ENCODE peak calls at places on chromosomes 6 and 20, in seven cellular contexts. C, A, G, Q, E, P and Z are unnamed samples.

GRCh38 chr6:117536317-117536716 is 53.8 kb downstream of the DCBLD1 start:
- DNase-seq in C (no peak), A (no peak), G (no peak), Q (peak; percentile 84), E (no peak), P (peak; percentile 47), Z (no peak)

GRCh38 chr6:47106216-47106615 is 64.1 kb upstream of the ADGRF1 start:
- DNase-seq in C (no peak), A (no peak), G (no peak), Q (no peak), E (no peak), P (no peak), Z (no peak)

GRCh38 chr20:6566821-6567220 is 200.7 kb upstream of the BMP2 start:
- DNase-seq in C (peak; percentile 81), A (peak; percentile 92), G (no peak), Q (peak; percentile 94), E (peak; percentile 45), P (peak; percentile 96), Z (peak; percentile 98)

GRCh38 chr6:112680076-112680475 is 332.9 kb downstream of the RFPL4B start:
- DNase-seq in C (no peak), A (peak; percentile 8), G (no peak), Q (peak; percentile 45), E (no peak), P (no peak), Z (no peak)

GRCh38 chr6:148524509-148524908 is 181.9 kb downstream of the SASH1 start:
- DNase-seq in C (peak; percentile 56), A (peak; percentile 88), G (no peak), Q (peak; percentile 89), E (no peak), P (peak; percentile 76), Z (no peak)

GRCh38 chr6:70221025-70221714 is 81.7 kb downstream of the COL9A1 start:
- DNase-seq in C (peak; percentile 36), A (peak; percentile 37), G (peak; percentile 25), Q (peak; percentile 14), E (no peak), P (no peak), Z (no peak)

GRCh38 chr20:49843139-49843538 is 30.5 kb downstream of the SLC9A8 start:
- DNase-seq in C (no peak), A (no peak), G (no peak), Q (no peak), E (no peak), P (no peak), Z (no peak)

GRCh38 chr6:130136803-130137202 is 85.9 kb downstream of the SAMD3 start:
- DNase-seq in C (no peak), A (no peak), G (no peak), Q (peak; percentile 30), E (no peak), P (no peak), Z (no peak)

GRCh38 chr6:158648682-158649131 is 1.1 kb upstream of the SYTL3 start:
- DNase-seq in C (peak; percentile 44), A (peak; percentile 98), G (no peak), Q (peak; percentile 96), E (no peak), P (peak; percentile 76), Z (peak; percentile 94)

GRCh38 chr6:151239603-151240035 is at the start of gene AKAP12:
- DNase-seq in C (no peak), A (peak; percentile 54), G (no peak), Q (peak; percentile 75), E (no peak), P (no peak), Z (no peak)

GRCh38 chr6:157519255-157520116 is 138.5 kb downstream of the ZDHHC14 start:
- DNase-seq in C (no peak), A (no peak), G (no peak), Q (no peak), E (peak; percentile 56), P (no peak), Z (peak; percentile 60)

GRCh38 chr6:42791706-42792320 is 10.0 kb downstream of the BICRAL start:
- DNase-seq in C (peak; percentile 26), A (peak; percentile 29), G (no peak), Q (peak; percentile 16), E (no peak), P (no peak), Z (peak; percentile 36)

GRCh38 chr6:48560408-48560807 is 449.4 kb upstream of the PTCHD4 start:
- DNase-seq in C (peak; percentile 71), A (peak; percentile 10), G (no peak), Q (peak; percentile 48), E (no peak), P (peak; percentile 65), Z (peak; percentile 67)

GRCh38 chr20:13436530-13436929 is 202.2 kb downstream of the TASP1 start:
- DNase-seq in C (no peak), A (no peak), G (no peak), Q (no peak), E (no peak), P (no peak), Z (no peak)

GRCh38 chr6:46949662-46950280 is 28.0 kb upstream of the ADGRF5 start:
- DNase-seq in C (no peak), A (no peak), G (no peak), Q (no peak), E (no peak), P (no peak), Z (no peak)

GRCh38 chr20:49543858-49544437 is 24.0 kb downstream of the PTGIS start:
- DNase-seq in C (no peak), A (no peak), G (no peak), Q (no peak), E (peak; percentile 33), P (no peak), Z (no peak)

GRCh38 chr6:16759181-16759645 is 2.0 kb downstream of the ATXN1 start:
- DNase-seq in C (peak; percentile 35), A (peak; percentile 64), G (no peak), Q (peak; percentile 47), E (no peak), P (no peak), Z (no peak)

GRCh38 chr6:40164345-40164755 is 230.1 kb upstream of the MOCS1 start:
- DNase-seq in C (no peak), A (no peak), G (no peak), Q (no peak), E (peak; percentile 49), P (no peak), Z (no peak)

DNA sequence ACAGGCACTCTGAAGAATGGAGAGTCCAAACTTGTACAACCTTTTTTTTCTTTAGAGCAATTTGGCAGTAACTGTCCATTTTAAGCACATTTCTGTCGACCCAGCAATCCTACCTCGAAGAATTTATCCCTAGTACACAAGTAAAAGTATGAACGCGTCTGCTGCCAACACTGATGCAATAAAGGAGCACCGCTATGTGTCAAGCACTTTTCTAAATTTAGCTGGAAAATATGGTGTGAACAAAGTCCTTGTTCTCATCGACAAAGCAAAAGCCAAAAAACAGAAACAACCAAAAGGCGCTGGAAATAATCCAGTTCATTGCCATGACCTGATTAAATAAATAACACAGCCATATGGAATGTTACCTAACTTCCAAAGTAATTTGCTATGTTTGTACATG is 1.1 kb downstream of the DPM1 start:
- DNase-seq in C (peak; percentile 31), A (peak; percentile 78), G (no peak), Q (peak; percentile 49), E (no peak), P (no peak), Z (no peak)
- H3K27ac ChIP-seq in C (no peak overlapping the region), A (peak overlapping the region; percentile 92), G (peak overlapping the region; percentile 91), Q (peak overlapping the region; percentile 93), E (peak overlapping the region; percentile 99), P (peak overlapping the region; percentile 99), Z (peak overlapping the region; percentile 100)

GRCh38 chr20:1841554-1842140 is 53.6 kb upstream of the SIRPA start:
- DNase-seq in C (no peak), A (peak; percentile 66), G (no peak), Q (no peak), E (no peak), P (no peak), Z (no peak)
- H3K27ac ChIP-seq in C (no peak overlapping the region), A (peak overlapping the region; percentile 32), G (no peak overlapping the region), Q (no peak overlapping the region), E (no peak overlapping the region), P (no peak overlapping the region), Z (no peak overlapping the region)

DNA sequence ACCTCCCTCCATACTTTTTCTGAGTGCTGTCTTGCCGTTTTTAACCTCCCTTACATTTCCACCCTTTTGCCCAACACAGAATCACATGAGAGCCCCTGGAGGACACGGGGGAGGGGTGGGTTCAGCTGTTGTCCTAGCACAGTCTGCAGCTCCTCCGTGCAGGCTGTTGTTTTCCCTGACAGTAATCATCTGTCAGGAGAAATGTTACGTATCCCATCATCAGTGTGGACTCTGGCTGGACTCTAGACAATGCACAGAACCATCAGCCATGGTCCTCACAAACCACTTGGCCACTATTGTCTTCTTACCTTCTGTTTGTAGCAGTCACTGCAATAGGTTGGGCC is 92.1 kb downstream of the RIN2 start:
- DNase-seq in C (no peak), A (no peak), G (no peak), Q (no peak), E (no peak), P (no peak), Z (no peak)
- H3K27ac ChIP-seq in C (no peak overlapping the region), A (no peak overlapping the region), G (no peak overlapping the region), Q (no peak overlapping the region), E (no peak overlapping the region), P (no peak overlapping the region), Z (no peak overlapping the region)

DNA sequence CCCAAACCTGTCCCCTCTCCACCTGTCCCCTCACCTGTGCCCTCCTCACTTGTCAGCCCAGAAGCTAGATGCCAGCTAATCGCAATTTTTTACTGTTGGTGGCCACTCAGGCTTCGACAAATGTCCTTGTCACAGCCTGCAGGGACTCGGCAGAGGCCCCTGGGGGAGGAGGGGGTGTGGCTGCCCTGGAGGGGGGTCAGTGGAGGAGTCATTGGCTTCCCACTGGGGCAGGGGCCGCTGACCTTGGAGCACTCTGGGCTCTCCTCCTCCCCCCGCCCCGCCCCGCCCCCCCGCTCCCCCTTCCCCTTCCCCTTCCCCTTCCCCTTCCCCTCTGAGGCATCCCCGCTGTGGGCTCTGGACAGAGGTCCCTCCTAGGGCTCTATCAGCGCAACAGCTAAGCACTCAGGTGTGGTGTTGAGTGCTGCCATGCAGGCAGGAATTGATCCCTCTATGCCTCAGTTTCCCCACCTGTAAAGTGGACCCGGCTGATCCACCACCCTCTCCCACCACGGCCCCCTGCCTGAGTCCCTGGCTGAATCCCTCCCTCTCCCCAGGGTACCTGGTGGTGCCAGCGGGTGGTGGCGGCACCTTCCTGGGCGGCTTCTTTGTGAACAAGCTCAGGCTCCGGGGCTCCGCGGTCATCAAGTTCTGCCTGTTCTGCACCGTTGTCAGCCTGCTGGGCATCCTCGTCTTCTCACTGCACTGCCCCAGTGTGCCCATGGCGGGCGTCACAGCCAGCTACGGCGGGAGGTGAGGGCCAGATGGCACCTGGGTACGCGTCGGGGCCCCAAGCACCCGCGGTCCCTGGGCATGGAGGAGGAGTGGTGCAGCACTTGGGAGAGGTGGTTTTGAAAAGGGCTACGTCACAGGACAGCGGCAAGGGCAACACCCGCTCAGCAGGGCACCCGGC is 23.8 kb downstream of the SLCO4A1 start:
- DNase-seq in C (no peak), A (no peak), G (no peak), Q (no peak), E (no peak), P (no peak), Z (no peak)
- H3K27ac ChIP-seq in C (peak overlapping the region; percentile 21), A (no peak overlapping the region), G (no peak overlapping the region), Q (no peak overlapping the region), E (no peak overlapping the region), P (no peak overlapping the region), Z (no peak overlapping the region)

DNA sequence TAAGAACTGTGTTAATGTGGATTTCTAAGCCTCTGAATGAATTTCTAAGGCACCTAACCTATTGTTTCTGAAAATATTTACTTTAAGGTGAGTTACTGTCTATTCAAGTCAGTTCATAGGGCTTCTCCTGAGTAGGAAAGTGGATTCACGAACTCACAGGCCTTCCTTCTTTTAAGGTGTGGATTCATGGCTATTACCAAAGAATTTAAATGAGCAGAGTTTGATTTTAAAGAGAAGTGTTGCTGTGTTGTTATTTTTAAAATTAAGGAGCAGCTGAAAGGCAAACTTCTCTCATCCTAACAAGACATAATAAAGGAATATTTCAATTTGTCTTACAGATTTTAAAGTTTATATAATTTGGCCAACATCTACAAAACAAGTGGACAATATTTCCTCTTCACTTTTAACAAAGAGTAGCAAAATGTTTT is 436 bp upstream of the TSPYL4 start:
- DNase-seq in C (no peak), A (no peak), G (no peak), Q (no peak), E (no peak), P (no peak), Z (no peak)
- H3K27ac ChIP-seq in C (peak overlapping the region; percentile 35), A (peak overlapping the region; percentile 87), G (peak overlapping the region; percentile 97), Q (peak overlapping the region; percentile 97), E (peak overlapping the region; percentile 90), P (peak overlapping the region; percentile 89), Z (peak overlapping the region; percentile 88)